ENCODE peak calls at places on chromosome 21, in five cellular contexts. N, A, G, F and R are unnamed samples.

GRCh38 chr21:28944296-28944695 is 48.4 kb downstream of the LTN1 start:
- DNase-seq in A (no peak), N (no peak), F (no peak), G (no peak), R (no peak)

GRCh38 chr21:17848228-17848627 is 29.1 kb upstream of the C21orf91 start:
- DNase-seq in N (peak; percentile 14), A (no peak), F (no peak), G (no peak), R (no peak)

GRCh38 chr21:33026878-33027400 is 1.2 kb downstream of the OLIG2 start:
- DNase-seq in N (no peak), A (no peak), F (no peak), G (no peak), R (no peak)

GRCh38 chr21:38787461-38788274 is 18.1 kb upstream of the ETS2 start:
- DNase-seq in A (peak; percentile 37), G (no peak), F (peak; percentile 62), N (peak; percentile 82), R (no peak)

GRCh38 chr21:32687946-32688345 is 39.9 kb downstream of the SYNJ1 start:
- DNase-seq in G (no peak), F (no peak), A (no peak), N (no peak), R (no peak)

GRCh38 chr21:34576043-34576466 is 38.9 kb downstream of the RCAN1 start:
- DNase-seq in F (no peak), A (no peak), N (no peak), G (no peak), R (no peak)

GRCh38 chr21:26443867-26444266 is 129.2 kb downstream of the CYYR1 start:
- DNase-seq in A (no peak), F (no peak), G (no peak), N (no peak), R (no peak)

GRCh38 chr21:10273196-10273595 is 248.2 kb upstream of the TPTE start:
- DNase-seq in G (no peak), A (no peak), N (no peak), F (no peak), R (no peak)

GRCh38 chr21:32425628-32426027 is 13.1 kb downstream of the EVA1C start:
- DNase-seq in G (no peak), A (peak; percentile 49), N (no peak), F (peak; percentile 26), R (no peak)

GRCh38 chr21:44442266-44443125 is 12.8 kb upstream of the LRRC3 start:
- DNase-seq in G (no peak), A (no peak), N (peak; percentile 3), F (peak; percentile 15), R (no peak)

GRCh38 chr21:16573581-16573980 is 843.8 kb downstream of the USP25 start:
- DNase-seq in F (no peak), N (no peak), A (no peak), G (no peak), R (no peak)

GRCh38 chr21:15060776-15061175 is 4.0 kb downstream of the NRIP1 start:
- DNase-seq in F (no peak), N (no peak), G (no peak), A (no peak), R (no peak)

GRCh38 chr21:15058718-15059316 is 6.0 kb downstream of the NRIP1 start:
- DNase-seq in A (peak; percentile 74), G (no peak), F (no peak), N (no peak), R (no peak)

GRCh38 chr21:15057290-15057689 is 7.5 kb downstream of the NRIP1 start:
- DNase-seq in G (no peak), A (no peak), F (peak; percentile 12), N (no peak), R (no peak)

GRCh38 chr21:15061284-15061683 is 3.5 kb downstream of the NRIP1 start:
- DNase-seq in A (no peak), N (no peak), G (no peak), F (no peak), R (no peak)

GRCh38 chr21:15059397-15059796 is 5.4 kb downstream of the NRIP1 start:
- DNase-seq in A (no peak), G (no peak), N (no peak), F (no peak), R (no peak)
- H3K4me3 ChIP-seq in A (no peak overlapping the region), G (no peak overlapping the region), N (no peak overlapping the region), F (no peak overlapping the region), R (no peak overlapping the region)

GRCh38 chr21:37079211-37079824 is 6.3 kb downstream of the TTC3 start:
- DNase-seq in F (no peak), A (no peak), G (no peak), N (no peak), R (no peak)
- H3K4me1 ChIP-seq in F (no peaks in the 10 kb centered on the region), A (peaks cover 11% of the 10 kb centered on the region), G (peaks cover 29% of the 10 kb centered on the region), N (peaks cover 18% of the 10 kb centered on the region), R (peaks cover 13% of the 10 kb centered on the region)

GRCh38 chr21:27825035-27825434 is 858.1 kb upstream of the ADAMTS5 start:
- DNase-seq in N (no peak), G (no peak), A (no peak), F (no peak), R (no peak)
- H3K4me3 ChIP-seq in N (no peak overlapping the region), G (no peak overlapping the region), A (no peak overlapping the region), F (no peak overlapping the region), R (no peak overlapping the region)

DNA sequence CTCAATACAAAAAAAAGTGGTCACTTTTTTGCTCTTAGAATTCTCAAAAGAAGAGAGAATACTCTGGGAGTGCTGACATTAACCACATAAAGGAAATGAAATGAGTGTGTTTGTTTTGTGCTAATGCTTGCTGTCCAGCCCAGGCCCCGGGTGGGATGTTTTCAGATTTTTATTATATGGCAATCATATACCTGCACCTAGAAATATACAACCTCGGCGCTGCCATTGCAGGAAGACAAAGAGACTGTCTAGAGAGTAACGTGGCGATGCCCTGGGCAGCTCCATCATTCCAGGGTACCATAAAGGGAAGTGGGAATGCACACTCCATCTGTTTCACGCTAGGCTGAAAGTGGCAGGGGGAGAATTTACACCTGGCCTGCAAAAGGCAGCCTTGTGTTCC is 7.1 kb downstream of the BACE2 start:
- DNase-seq in N (no peak), F (no peak), A (no peak), G (no peak), R (no peak)
- H3K4me1 ChIP-seq in N (peaks cover 34% of the 10 kb centered on the region), F (no peaks in the 10 kb centered on the region), A (no peaks in the 10 kb centered on the region), G (peaks cover 92% of the 10 kb centered on the region), R (peaks cover 78% of the 10 kb centered on the region)

GRCh38 chr21:45555557-45556301 is 13.5 kb upstream of the SLC19A1 start:
- DNase-seq in F (peak; percentile 88), A (peak; percentile 79), N (peak; percentile 81), G (no peak), R (no peak)

GRCh38 chr21:45557611-45558043 is 15.4 kb upstream of the SLC19A1 start:
- DNase-seq in A (no peak), G (no peak), F (no peak), N (no peak), R (no peak)

GRCh38 chr21:45556645-45557601 is 14.7 kb upstream of the SLC19A1 start:
- DNase-seq in N (no peak), F (no peak), G (no peak), A (no peak), R (no peak)

GRCh38 chr21:45555251-45555556 is 13.0 kb upstream of the SLC19A1 start:
- DNase-seq in G (no peak), F (no peak), N (no peak), A (no peak), R (no peak)

GRCh38 chr21:45556302-45556644 is 14.0 kb upstream of the SLC19A1 start:
- DNase-seq in G (no peak), N (no peak), A (no peak), F (no peak), R (no peak)
- H3K4me3 ChIP-seq in G (peak overlapping the region; percentile 87), N (no peak overlapping the region), A (peak overlapping the region; percentile 50), F (peak overlapping the region; percentile 40), R (peak overlapping the region; percentile 55)

DNA sequence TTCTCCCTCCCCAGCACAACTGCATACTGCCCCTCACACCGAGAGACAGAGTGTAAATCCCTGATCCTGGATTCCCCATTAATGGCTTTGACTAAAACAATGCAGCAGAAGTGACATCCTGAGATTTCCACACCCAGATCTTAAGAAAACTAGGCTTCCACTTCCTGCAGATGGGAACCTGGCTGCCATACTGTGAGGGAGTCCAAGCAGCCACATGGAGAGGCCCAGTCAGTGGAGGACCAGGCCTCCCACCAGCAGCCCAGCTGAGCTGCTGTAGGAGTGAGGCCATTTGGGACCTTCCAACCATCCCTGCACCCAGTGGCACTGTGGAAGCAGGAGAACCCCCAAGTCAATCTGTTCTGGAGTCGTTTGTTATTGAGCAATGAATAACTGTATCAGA is 120.6 kb downstream of the CRYAA start:
- DNase-seq in A (no peak), F (peak; percentile 2), N (no peak), G (no peak), R (no peak)
- H3K4me1 ChIP-seq in A (no peaks in the 10 kb centered on the region), F (peaks cover 10% of the 10 kb centered on the region), N (peaks cover 15% of the 10 kb centered on the region), G (no peaks in the 10 kb centered on the region), R (no peaks in the 10 kb centered on the region)

GRCh38 chr21:46498335-46499050 is 39.8 kb downstream of the DIP2A start:
- DNase-seq in N (no peak), F (no peak), G (no peak), A (no peak), R (no peak)
- H3K4me3 ChIP-seq in N (no peak overlapping the region), F (no peak overlapping the region), G (no peak overlapping the region), A (no peak overlapping the region), R (no peak overlapping the region)

GRCh38 chr21:31251686-31252085 is 92.4 kb downstream of the TIAM1 start:
- DNase-seq in N (no peak), F (no peak), G (no peak), A (no peak), R (no peak)

GRCh38 chr21:31253684-31254083 is 90.4 kb downstream of the TIAM1 start:
- DNase-seq in A (no peak), N (no peak), F (no peak), G (no peak), R (no peak)

GRCh38 chr21:31252091-31252490 is 92.0 kb downstream of the TIAM1 start:
- DNase-seq in F (no peak), G (no peak), N (no peak), A (no peak), R (no peak)

GRCh38 chr21:31254131-31254530 is 89.9 kb downstream of the TIAM1 start:
- DNase-seq in A (no peak), F (no peak), N (no peak), G (no peak), R (no peak)

DNA sequence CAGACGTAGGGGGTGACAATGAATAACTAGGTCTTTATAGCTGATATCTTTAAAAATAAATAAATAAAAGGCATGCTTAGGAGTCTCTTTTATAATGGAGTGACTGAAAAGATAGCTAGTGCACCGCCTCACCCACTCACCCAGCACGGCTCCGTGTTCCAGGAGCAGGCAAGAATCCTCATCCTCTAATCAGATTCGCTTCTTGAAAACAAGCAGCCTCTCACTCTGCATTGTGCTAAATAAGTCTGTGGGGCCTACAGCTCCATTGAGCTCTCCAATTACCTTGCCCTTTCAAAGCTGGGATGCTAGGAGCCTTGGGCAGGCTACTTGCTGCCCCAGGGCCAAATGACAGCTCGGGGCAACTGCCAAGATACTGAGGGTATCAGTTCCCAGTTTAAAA is 91.5 kb downstream of the TIAM1 start:
- DNase-seq in N (no peak), A (no peak), G (no peak), F (no peak), R (no peak)
- H3K4me1 ChIP-seq in N (no peaks in the 10 kb centered on the region), A (no peaks in the 10 kb centered on the region), G (no peaks in the 10 kb centered on the region), F (no peaks in the 10 kb centered on the region), R (no peaks in the 10 kb centered on the region)

GRCh38 chr21:36478207-36478701 is 1.7 kb downstream of the CLDN14 start:
- DNase-seq in F (no peak), G (no peak), A (peak; percentile 63), N (no peak), R (no peak)
- H3K4me3 ChIP-seq in F (no peak overlapping the region), G (no peak overlapping the region), A (no peak overlapping the region), N (no peak overlapping the region), R (no peak overlapping the region)